ENCODE peak calls at places on chromosome 7, in six cellular contexts. V is epithelial cell of esophagus, G is lung, U is Panc1, Y is cardiac muscle cell, K is heart right ventricle. I is an unnamed sample.

GRCh38 chr7:105787071-105787470 is 89.3 kb downstream of the ATXN7L1 start:
- DNase-seq in Y (no peak), G (no peak), U (no peak), K (no peak), V (peak), I (no peak)

GRCh38 chr7:104980440-104980839 is 33.6 kb upstream of the KMT2E start:
- DNase-seq in U (no peak), K (no peak), Y (no peak), V (peak), G (no peak), I (no peak)

GRCh38 chr7:17371656-17372524 is 73.4 kb downstream of the AHR start:
- DNase-seq in U (peak), Y (no peak), V (peak), G (no peak), K (no peak), I (no peak)

GRCh38 chr7:23383225-23383624 is 84.1 kb downstream of the MALSU1 start:
- DNase-seq in K (no peak), V (no peak), Y (no peak), U (no peak), G (no peak), I (no peak)

GRCh38 chr7:66296001-66296521 is 90.9 kb downstream of the TPST1 start:
- DNase-seq in U (no peak), V (no peak), Y (no peak), G (no peak), K (no peak), I (no peak)

GRCh38 chr7:69656890-69657289 is 58.6 kb downstream of the AUTS2 start:
- DNase-seq in V (no peak), K (peak), Y (no peak), G (no peak), U (no peak), I (no peak)

GRCh38 chr7:17994079-17994478 is 33.6 kb downstream of the PRPS1L1 start:
- DNase-seq in G (no peak), U (no peak), V (no peak), K (no peak), Y (no peak), I (no peak)

GRCh38 chr7:27151341-27151944 is 940 bp downstream of the HOXA3 start:
- DNase-seq in V (no peak), Y (no peak), U (no peak), K (no peak), G (no peak), I (peak)

GRCh38 chr7:112238330-112238729 is 31.8 kb downstream of the ZNF277 start:
- DNase-seq in V (no peak), U (no peak), Y (no peak), G (no peak), K (no peak), I (no peak)

GRCh38 chr7:142231716-142232115 is 26.1 kb downstream of the PRSS58 start:
- DNase-seq in V (peak), U (no peak), K (no peak), G (no peak), Y (peak), I (no peak)

GRCh38 chr7:77536017-77536412 is 1.1 kb upstream of the PTPN12 start:
- DNase-seq in V (no peak), Y (no peak), U (no peak), K (no peak), G (no peak), I (no peak)
- H3K4me3 ChIP-seq in V (peak), Y (peak), U (peak), K (peak), G (peak), I (peak)

GRCh38 chr7:115914951-115915350 is 115.6 kb downstream of the TFEC start:
- DNase-seq in Y (no peak), G (no peak), V (no peak), K (no peak), U (no peak), I (no peak)

GRCh38 chr7:115906690-115907089 is 123.9 kb downstream of the TFEC start:
- DNase-seq in K (no peak), Y (no peak), V (no peak), U (no peak), G (no peak), I (no peak)

GRCh38 chr7:115911466-115911865 is 119.1 kb downstream of the TFEC start:
- DNase-seq in Y (no peak), G (no peak), K (no peak), U (no peak), V (peak), I (no peak)

GRCh38 chr7:115910541-115911164 is 119.9 kb downstream of the TFEC start:
- DNase-seq in V (peak), K (no peak), G (no peak), Y (peak), U (peak), I (no peak)
- TF ChIP-seq CTCF in V (peak), K (peak), G (peak), Y (peak), U (peak), I (no peak)

GRCh38 chr7:150737265-150738055 is at the start of gene GIMAP5:
- DNase-seq in K (no peak), Y (no peak), U (no peak), G (no peak), V (no peak), I (no peak)
- H3K4me3 ChIP-seq in K (peak), Y (no peak), U (no peak), G (peak), V (no peak), I (peak)

GRCh38 chr7:95338832-95339231 is 14.5 kb upstream of the PON1 start:
- DNase-seq in V (no peak), Y (no peak), G (no peak), K (no peak), U (no peak), I (no peak)

GRCh38 chr7:95340491-95340890 is 16.2 kb upstream of the PON1 start:
- DNase-seq in V (no peak), Y (no peak), K (no peak), G (no peak), U (no peak), I (no peak)

GRCh38 chr7:95342029-95342428 is 17.7 kb upstream of the PON1 start:
- DNase-seq in V (no peak), Y (no peak), U (no peak), G (peak), K (no peak), I (no peak)

DNA sequence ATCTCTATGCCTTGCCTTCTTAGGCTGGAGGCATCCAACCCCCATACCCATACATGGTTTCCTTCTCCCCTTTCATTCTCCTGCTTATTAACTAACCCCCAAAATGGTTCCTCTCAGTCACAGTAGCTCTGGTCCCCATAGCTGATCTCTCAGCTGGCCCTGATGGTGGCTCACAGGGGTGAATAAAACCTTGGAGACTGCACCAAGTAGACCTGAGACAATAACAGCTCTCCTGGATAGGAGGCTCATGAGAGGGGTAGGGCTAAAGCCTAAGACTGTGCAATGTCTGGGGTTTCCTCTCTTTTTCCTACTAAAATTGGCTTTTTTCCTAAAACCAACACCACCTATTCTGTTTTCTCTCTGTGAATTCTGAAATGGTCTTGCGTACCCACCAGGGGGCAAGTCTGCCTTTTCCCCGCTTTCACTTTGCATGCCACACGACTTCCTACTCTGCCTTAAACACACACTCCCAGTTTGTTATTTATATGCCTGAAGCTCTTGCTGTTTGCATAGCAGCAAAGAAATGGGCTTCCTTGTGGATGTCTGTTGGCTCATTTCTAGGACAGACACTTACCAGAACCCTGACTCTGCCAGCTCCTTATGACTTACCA is 18.4 kb upstream of the PON1 start:
- DNase-seq in U (no peak), V (no peak), G (no peak), Y (no peak), K (no peak), I (no peak)
- TF ChIP-seq CTCF in U (no peak), V (no peak), G (no peak), Y (peak), K (no peak), I (no peak)

GRCh38 chr7:139230078-139230477 is 959 bp upstream of the UBN2 start:
- DNase-seq in K (no peak), U (no peak), Y (no peak), V (no peak), G (no peak), I (no peak)
- H3K4me3 ChIP-seq in K (peak), U (peak), Y (peak), V (peak), G (no peak), I (peak)

GRCh38 chr7:24896031-24896433 is 83.9 kb downstream of the OSBPL3 start:
- DNase-seq in K (no peak), Y (no peak), U (no peak), V (no peak), G (no peak), I (no peak)
- TF ChIP-seq CTCF in K (no peak), Y (no peak), U (no peak), V (no peak), G (no peak), I (no peak)

DNA sequence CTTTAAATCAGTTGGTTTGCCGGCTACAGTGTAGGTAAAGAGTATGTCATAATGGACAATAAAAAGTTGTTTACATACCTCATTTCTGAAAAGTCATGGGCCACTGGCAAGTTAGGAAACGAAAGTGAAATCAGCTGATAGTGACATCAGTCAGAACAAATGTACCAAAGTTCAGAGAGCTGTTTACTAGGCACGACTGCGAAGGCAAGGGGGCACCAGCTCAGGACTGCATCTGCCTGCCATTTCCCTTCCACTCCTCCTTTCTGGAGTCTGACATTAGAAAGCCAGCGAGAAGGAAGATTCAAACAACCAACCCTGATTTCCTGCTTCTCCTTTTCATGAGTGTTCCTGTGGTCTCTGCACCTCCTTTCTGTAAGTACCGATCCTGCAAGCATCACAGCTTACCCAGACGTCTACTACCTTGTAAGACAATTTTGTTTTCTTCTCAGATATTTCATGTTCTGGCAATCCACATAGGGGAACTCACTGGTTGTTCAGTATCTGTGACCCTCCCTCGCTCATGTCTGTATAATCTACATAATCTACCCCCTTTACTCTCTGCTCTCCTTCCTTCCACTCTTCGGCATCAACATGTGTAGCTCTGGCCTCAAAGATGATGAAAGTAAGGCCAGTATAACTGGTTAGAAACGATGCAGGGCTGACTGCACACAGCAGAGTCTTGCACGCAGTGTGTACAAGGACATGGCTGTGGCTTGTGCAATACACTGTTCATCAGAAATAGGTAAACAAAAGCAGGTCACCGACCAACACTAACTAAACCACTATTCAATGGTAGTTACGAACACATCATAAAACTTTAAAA is at the start of gene TMEM140:
- DNase-seq in Y (no peak), U (peak), G (no peak), V (peak), K (peak), I (no peak)
- H3K4me3 ChIP-seq in Y (no peak), U (peak), G (peak), V (no peak), K (peak), I (peak)